ENCODE peak calls at places on chromosomes 4 and X, in five cellular contexts. W is CD8-positive, alpha-beta memory T cell; C is heart left ventricle; N is neuronal stem cell; V is hepatocyte. L is an unnamed sample.
A peak's percentile ranks its signal among the peaks of the same experiment; 100 is the strongest.

GRCh38 chr4:10099521-10100325 is 16.9 kb downstream of the WDR1 start:
- DNase-seq in W (no peak), C (no peak), N (no peak), V (no peak), L (no peak)

GRCh38 chrX:69324851-69325250 is 159.6 kb upstream of the PJA1 start:
- DNase-seq in W (no peak), C (no peak), N (no peak), V (no peak), L (no peak)

GRCh38 chr4:73499996-73500765 is 18.6 kb downstream of the AFM start:
- DNase-seq in W (no peak), C (no peak), N (no peak), V (peak; percentile 25), L (no peak)

GRCh38 chr4:146791439-146791838 is 152.7 kb downstream of the POU4F2 start:
- DNase-seq in W (no peak), C (no peak), N (no peak), V (no peak), L (no peak)

GRCh38 chr4:105990933-105991332 is 95.7 kb downstream of the NPNT start:
- DNase-seq in W (no peak), C (peak; percentile 87), N (no peak), V (peak; percentile 59), L (peak; percentile 88)

GRCh38 chr4:187236491-187236890 is 512.8 kb upstream of the FAT1 start:
- DNase-seq in W (no peak), C (no peak), N (no peak), V (peak; percentile 46), L (no peak)

GRCh38 chr4:71609159-71609558 is 174.7 kb downstream of the GC start:
- DNase-seq in W (no peak), C (no peak), N (no peak), V (no peak), L (no peak)

GRCh38 chr4:36281384-36282106 is at the start of gene DTHD1:
- DNase-seq in W (peak; percentile 7), C (no peak), N (no peak), V (no peak), L (peak; percentile 62)

GRCh38 chr4:21202959-21203358 is 502.7 kb downstream of the PACRGL start:
- DNase-seq in W (no peak), C (no peak), N (no peak), V (no peak), L (no peak)

GRCh38 chr4:126582737-126583136 is 1050.0 kb upstream of the INTU start:
- DNase-seq in W (no peak), C (no peak), N (no peak), V (peak; percentile 3), L (no peak)

GRCh38 chr4:106444557-106444956 is 76.0 kb upstream of the GIMD1 start:
- DNase-seq in W (no peak), C (no peak), N (no peak), V (no peak), L (no peak)

GRCh38 chr4:20327808-20328207 is 76.1 kb downstream of the SLIT2 start:
- DNase-seq in W (no peak), C (no peak), N (no peak), V (no peak), L (no peak)

GRCh38 chr4:8308856-8309771 is 39.6 kb downstream of the HTRA3 start:
- DNase-seq in W (no peak), C (no peak), N (no peak), V (no peak), L (no peak)

GRCh38 chrX:127459784-127460183 is 592.4 kb downstream of the ACTRT1 start:
- DNase-seq in W (no peak), C (no peak), N (no peak), V (no peak), L (no peak)

GRCh38 chr4:66911898-66912297 is 633.4 kb downstream of the CENPC start:
- DNase-seq in W (no peak), C (no peak), N (no peak), V (no peak), L (peak; percentile 6)

GRCh38 chr4:56995525-56995924 is 16.8 kb downstream of the POLR2B start:
- DNase-seq in W (no peak), C (peak; percentile 83), N (no peak), V (peak; percentile 60), L (peak; percentile 18)

GRCh38 chr4:112183252-112183651 is 38.0 kb downstream of the FAM241A start:
- DNase-seq in W (no peak), C (no peak), N (no peak), V (no peak), L (no peak)

GRCh38 chr4:42512226-42512625 is 114.9 kb downstream of the SHISA3 start:
- DNase-seq in W (no peak), C (no peak), N (no peak), V (no peak), L (no peak)

GRCh38 chrX:150163181-150163930 is 199.8 kb upstream of the MAMLD1 start:
- DNase-seq in W (no peak), C (no peak), N (no peak), V (no peak), L (no peak)

GRCh38 chr4:186647821-186648220 is 75.8 kb downstream of the FAT1 start:
- DNase-seq in W (no peak), C (no peak), N (no peak), V (no peak), L (no peak)

GRCh38 chrX:97074400-97074799 is 190.7 kb downstream of the RPA4 start:
- DNase-seq in W (no peak), C (no peak), N (no peak), V (no peak), L (no peak)

DNA sequence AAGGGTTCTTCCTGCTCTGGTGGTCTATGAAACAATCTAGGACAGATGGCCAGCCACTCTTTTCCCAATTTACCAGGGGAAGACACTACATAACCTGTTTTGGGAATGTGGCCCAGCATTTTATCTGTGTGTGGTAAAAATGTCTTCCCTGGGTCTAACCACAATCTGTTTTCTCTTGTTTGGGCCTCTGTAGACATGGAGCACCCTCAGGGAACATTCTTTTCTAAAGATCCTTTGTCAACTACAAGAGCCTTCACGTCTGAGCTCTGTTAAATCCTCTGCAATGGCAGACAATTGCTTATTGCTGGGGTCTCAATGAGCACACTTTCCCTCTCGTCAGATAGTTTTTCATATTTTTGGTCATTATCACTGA is 35.5 kb downstream of the PLAC1 start:
- DNase-seq in W (no peak), C (no peak), N (no peak), V (no peak), L (no peak)
- H3K27ac ChIP-seq in W (no peak overlapping the region), C (no peak overlapping the region), N (no peak overlapping the region), V (peak overlapping the region; percentile 48), L (peak overlapping the region; percentile 59)

DNA sequence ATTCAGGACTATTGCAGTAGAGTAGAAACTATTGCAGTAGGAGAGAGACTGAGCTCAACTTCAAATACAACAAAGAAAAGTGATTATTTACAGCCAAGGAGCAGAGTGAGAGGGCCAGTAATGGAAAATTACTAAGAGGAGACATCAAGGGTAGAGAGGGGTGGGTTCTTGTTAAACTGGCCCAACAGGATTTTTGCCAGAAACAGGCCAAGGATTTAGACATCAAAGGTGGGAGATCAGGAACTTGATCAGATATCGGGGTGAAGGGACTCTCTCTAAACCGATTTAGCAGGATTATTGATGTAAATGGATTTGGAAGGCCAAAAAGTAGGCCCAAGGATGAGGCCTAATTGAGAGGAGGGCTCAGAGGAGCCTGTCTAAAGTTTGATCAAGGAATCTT is 64.8 kb downstream of the IRS4 start:
- DNase-seq in W (no peak), C (no peak), N (no peak), V (no peak), L (no peak)
- H3K27ac ChIP-seq in W (no peak overlapping the region), C (no peak overlapping the region), N (no peak overlapping the region), V (no peak overlapping the region), L (no peak overlapping the region)

GRCh38 chrX:66019974-66020373 is 19.9 kb downstream of the VSIG4 start:
- DNase-seq in W (no peak), C (no peak), N (no peak), V (no peak), L (no peak)

GRCh38 chrX:66020578-66021406 is 19.1 kb downstream of the VSIG4 start:
- DNase-seq in W (no peak), C (no peak), N (no peak), V (no peak), L (no peak)

GRCh38 chrX:66021758-66022741 is 17.8 kb downstream of the VSIG4 start:
- DNase-seq in W (no peak), C (no peak), N (no peak), V (no peak), L (no peak)

GRCh38 chrX:66022742-66023725 is 16.8 kb downstream of the VSIG4 start:
- DNase-seq in W (no peak), C (no peak), N (no peak), V (no peak), L (no peak)

DNA sequence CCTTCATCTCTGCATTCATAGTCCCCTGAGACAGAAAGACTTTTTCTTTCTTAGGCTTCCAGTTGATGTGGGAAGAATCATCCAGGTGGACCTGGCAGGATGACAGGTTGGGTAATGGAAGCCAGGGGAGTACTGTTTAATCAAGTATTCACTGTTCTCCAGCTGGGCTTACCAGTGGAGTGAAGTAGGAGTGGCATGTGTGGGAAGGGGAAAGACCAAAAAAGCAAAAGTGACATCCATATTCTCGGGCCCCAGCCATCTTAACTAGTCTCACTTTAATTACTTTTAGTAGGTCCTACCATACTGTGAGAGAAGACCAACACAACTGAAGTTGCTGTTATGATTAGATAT is 18.5 kb downstream of the VSIG4 start:
- DNase-seq in W (no peak), C (no peak), N (no peak), V (no peak), L (no peak)
- H3K27ac ChIP-seq in W (no peak overlapping the region), C (no peak overlapping the region), N (no peak overlapping the region), V (no peak overlapping the region), L (no peak overlapping the region)

DNA sequence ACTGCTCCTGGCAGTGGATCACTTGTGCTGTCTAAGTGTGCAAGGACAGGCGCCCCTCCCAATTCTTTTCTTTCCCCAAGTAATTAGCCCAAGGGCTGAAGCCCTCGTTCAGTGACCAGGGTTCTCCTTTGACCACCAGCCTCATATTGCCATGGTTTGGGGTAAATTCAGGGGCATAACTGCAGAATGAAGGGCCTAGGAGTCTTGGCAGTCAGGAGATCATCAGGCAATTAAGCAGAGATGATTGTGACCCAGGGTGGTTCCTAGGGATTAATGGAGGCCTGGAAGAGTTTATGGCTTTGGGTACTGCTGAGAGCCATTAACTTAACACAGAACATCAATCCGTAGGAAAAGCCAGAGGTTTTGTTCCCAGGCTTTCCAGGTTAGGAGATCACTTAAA is 170.7 kb downstream of the PTTG2 start:
- DNase-seq in W (no peak), C (no peak), N (no peak), V (no peak), L (no peak)
- H3K27ac ChIP-seq in W (no peak overlapping the region), C (peak overlapping the region; percentile 72), N (peak overlapping the region; percentile 8), V (peak overlapping the region; percentile 93), L (no peak overlapping the region)

GRCh38 chr4:123785515-123785914 is 388.9 kb downstream of the SPRY1 start:
- DNase-seq in W (no peak), C (peak; percentile 49), N (no peak), V (no peak), L (peak; percentile 27)

GRCh38 chr4:123783091-123783765 is 386.6 kb downstream of the SPRY1 start:
- DNase-seq in W (no peak), C (no peak), N (no peak), V (no peak), L (no peak)

GRCh38 chr4:123784626-123785025 is 388.0 kb downstream of the SPRY1 start:
- DNase-seq in W (no peak), C (no peak), N (no peak), V (no peak), L (no peak)

GRCh38 chr4:123786159-123786915 is 389.7 kb downstream of the SPRY1 start:
- DNase-seq in W (no peak), C (no peak), N (no peak), V (no peak), L (no peak)

GRCh38 chr4:123783936-123784335 is 387.3 kb downstream of the SPRY1 start:
- DNase-seq in W (no peak), C (no peak), N (no peak), V (no peak), L (no peak)
- H3K27ac ChIP-seq in W (no peak overlapping the region), C (peak overlapping the region; percentile 80), N (no peak overlapping the region), V (no peak overlapping the region), L (no peak overlapping the region)

GRCh38 chr4:153518001-153518400 is 51.8 kb downstream of the TMEM131L start:
- DNase-seq in W (no peak), C (peak; percentile 41), N (no peak), V (no peak), L (no peak)
- H3K27ac ChIP-seq in W (no peak overlapping the region), C (peak overlapping the region; percentile 47), N (no peak overlapping the region), V (peak overlapping the region; percentile 67), L (no peak overlapping the region)

L was measured in epithelial cell of prostate.